ENCODE peak calls at places on chromosomes 6 and 20, in seven cellular contexts. Q is endothelial cell of umbilical vein, K is fibroblast of lung, J is neuronal stem cell, W is mesendoderm, B is adipocyte, F is IMR-90. I is an unnamed sample.

GRCh38 chr6:144931172-144932035 is 646.3 kb downstream of the UTRN start:
- DNase-seq in Q (peak; percentile 34), K (peak; percentile 30), J (no peak), W (peak; percentile 45), B (peak; percentile 75), F (peak; percentile 36), I (no peak)

GRCh38 chr20:42598586-42598985 is 591.1 kb downstream of the PTPRT start:
- DNase-seq in Q (no peak), K (no peak), J (no peak), W (no peak), B (no peak), F (no peak), I (no peak)

GRCh38 chr6:15929685-15930084 is 199.2 kb upstream of the MYLIP start:
- DNase-seq in Q (no peak), K (no peak), J (no peak), W (no peak), B (peak; percentile 45), F (no peak), I (no peak)

GRCh38 chr6:133130863-133131262 is 110.3 kb upstream of the EYA4 start:
- DNase-seq in Q (no peak), K (peak; percentile 84), J (no peak), W (peak; percentile 28), B (peak; percentile 22), F (peak; percentile 66), I (peak; percentile 74)

GRCh38 chr6:38349795-38350194 is 289.9 kb downstream of the BTBD9 start:
- DNase-seq in Q (no peak), K (peak; percentile 97), J (no peak), W (peak; percentile 73), B (peak; percentile 93), F (peak; percentile 90), I (peak; percentile 96)

GRCh38 chr20:53162251-53162835 is 190.2 kb downstream of the TSHZ2 start:
- DNase-seq in Q (no peak), K (peak; percentile 91), J (peak; percentile 48), W (peak; percentile 95), B (peak; percentile 37), F (peak; percentile 47), I (peak; percentile 91)

GRCh38 chr6:287500-287883 is 4.8 kb upstream of the DUSP22 start:
- DNase-seq in Q (no peak), K (no peak), J (no peak), W (no peak), B (no peak), F (no peak), I (no peak)

GRCh38 chr6:71079707-71080106 is 122.8 kb upstream of the B3GAT2 start:
- DNase-seq in Q (no peak), K (peak; percentile 62), J (no peak), W (no peak), B (no peak), F (peak; percentile 53), I (peak; percentile 49)

GRCh38 chr20:47241345-47241781 is 115.1 kb downstream of the ZMYND8 start:
- DNase-seq in Q (no peak), K (peak; percentile 97), J (no peak), W (no peak), B (no peak), F (peak; percentile 99), I (peak; percentile 96)

GRCh38 chr20:10179574-10180298 is 38.9 kb upstream of the SNAP25 start:
- DNase-seq in Q (peak; percentile 5), K (no peak), J (peak; percentile 11), W (peak; percentile 47), B (no peak), F (peak; percentile 26), I (no peak)

GRCh38 chr6:5126214-5126613 is 41.1 kb downstream of the PPP1R3G start:
- DNase-seq in Q (no peak), K (peak; percentile 80), J (no peak), W (peak; percentile 76), B (peak; percentile 55), F (peak; percentile 60), I (peak; percentile 74)

GRCh38 chr20:22723659-22724058 is 139.3 kb upstream of the FOXA2 start:
- DNase-seq in Q (no peak), K (no peak), J (no peak), W (no peak), B (peak; percentile 77), F (no peak), I (no peak)

GRCh38 chr6:139834232-139834631 is 459.8 kb upstream of the CITED2 start:
- DNase-seq in Q (no peak), K (no peak), J (no peak), W (no peak), B (no peak), F (no peak), I (no peak)

GRCh38 chr6:137708481-137708880 is 158.6 kb upstream of the TNFAIP3 start:
- DNase-seq in Q (no peak), K (no peak), J (no peak), W (no peak), B (no peak), F (no peak), I (no peak)

GRCh38 chr20:40913224-40913821 is 115.3 kb upstream of the TOP1 start:
- DNase-seq in Q (no peak), K (no peak), J (no peak), W (no peak), B (no peak), F (no peak), I (no peak)

GRCh38 chr20:36736451-36737182 is 9.3 kb downstream of the NDRG3 start:
- DNase-seq in Q (no peak), K (no peak), J (no peak), W (peak; percentile 96), B (no peak), F (no peak), I (no peak)

GRCh38 chr20:53927990-53928389 is 142.4 kb downstream of the BCAS1 start:
- DNase-seq in Q (no peak), K (no peak), J (no peak), W (no peak), B (no peak), F (no peak), I (no peak)

GRCh38 chr6:168558686-168559085 is 117.7 kb downstream of the SMOC2 start:
- DNase-seq in Q (no peak), K (peak; percentile 0), J (no peak), W (no peak), B (no peak), F (no peak), I (no peak)

GRCh38 chr6:28980797-28981390 is 24.2 kb downstream of the ZNF311 start:
- DNase-seq in Q (peak; percentile 92), K (peak; percentile 79), J (peak; percentile 81), W (peak; percentile 97), B (peak; percentile 92), F (peak; percentile 77), I (peak; percentile 71)

GRCh38 chr20:47318596-47319516 is 37.6 kb downstream of the ZMYND8 start:
- DNase-seq in Q (peak; percentile 79), K (peak; percentile 75), J (no peak), W (peak; percentile 91), B (peak; percentile 70), F (peak; percentile 69), I (peak; percentile 66)

GRCh38 chr20:44395963-44396340 is 40.5 kb downstream of the HNF4A start:
- DNase-seq in Q (no peak), K (no peak), J (no peak), W (no peak), B (no peak), F (no peak), I (no peak)

GRCh38 chr6:101226677-101227135 is 166.8 kb upstream of the GRIK2 start:
- DNase-seq in Q (no peak), K (peak; percentile 3), J (peak; percentile 53), W (peak; percentile 91), B (peak; percentile 59), F (peak; percentile 3), I (peak; percentile 0)

GRCh38 chr6:123802351-123802696 is 1.3 kb upstream of the NKAIN2 start:
- DNase-seq in Q (no peak), K (no peak), J (no peak), W (no peak), B (no peak), F (no peak), I (no peak)

GRCh38 chr6:154932562-154933027 is 62.5 kb upstream of the TIAM2 start:
- DNase-seq in Q (no peak), K (peak; percentile 89), J (no peak), W (peak; percentile 96), B (peak; percentile 85), F (peak; percentile 78), I (peak; percentile 85)

GRCh38 chr6:131807321-131807643 is 538 bp upstream of the ENPP1 start:
- DNase-seq in Q (no peak), K (no peak), J (no peak), W (no peak), B (no peak), F (no peak), I (no peak)
- H3K9ac ChIP-seq in Q (peak overlapping the region; percentile 13), K (peak overlapping the region; percentile 49), J (peak overlapping the region; percentile 63), W (peak overlapping the region; percentile 66), B (peak overlapping the region; percentile 72), F (peak overlapping the region; percentile 66), I (peak overlapping the region; percentile 78)

GRCh38 chr6:57177545-57178225 is 5.6 kb downstream of the BAG2 start:
- DNase-seq in Q (no peak), K (no peak), J (no peak), W (no peak), B (no peak), F (peak; percentile 30), I (no peak)
- H3K4me1 ChIP-seq in Q (peaks cover 11% of the 10 kb centered on the region), K (peaks cover 10% of the 10 kb centered on the region), J (peaks cover 5% of the 10 kb centered on the region), W (peaks cover 2% of the 10 kb centered on the region), B (peaks cover 34% of the 10 kb centered on the region), F (peaks cover 20% of the 10 kb centered on the region), I (peaks cover 11% of the 10 kb centered on the region)

DNA sequence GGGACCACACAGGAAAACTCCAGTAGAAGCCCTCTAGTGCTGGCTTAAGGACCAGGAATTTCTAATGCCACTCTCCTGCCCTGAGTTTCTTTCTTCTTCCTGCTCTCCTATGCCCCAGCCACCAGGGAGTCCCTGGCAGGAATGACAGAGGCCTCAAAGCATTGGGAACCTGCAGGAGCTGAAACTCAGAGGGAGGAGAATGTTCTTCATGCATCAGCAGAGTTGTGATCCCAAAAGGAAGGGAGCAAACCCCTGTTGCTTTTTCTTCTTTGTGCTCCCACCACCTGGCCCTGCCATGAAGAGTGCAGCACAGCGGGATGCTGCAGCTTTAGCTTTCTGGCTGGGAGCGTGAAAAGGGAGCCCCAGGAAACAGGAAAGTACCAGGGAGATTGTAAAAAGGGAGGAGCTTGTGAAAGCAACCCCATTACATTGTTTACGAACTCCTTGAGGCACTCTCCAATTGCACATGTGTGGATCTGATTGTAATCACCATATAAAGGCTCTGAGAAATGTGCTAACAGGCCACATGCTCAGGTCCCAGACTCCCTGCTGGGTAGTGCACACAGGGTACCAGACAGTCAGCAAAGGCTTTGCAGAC is 34.7 kb upstream of the FKBP1A start:
- DNase-seq in Q (peak; percentile 17), K (no peak), J (peak; percentile 43), W (peak; percentile 83), B (no peak), F (peak; percentile 37), I (no peak)
- H3K9ac ChIP-seq in Q (no peak overlapping the region), K (no peak overlapping the region), J (no peak overlapping the region), W (no peak overlapping the region), B (no peak overlapping the region), F (no peak overlapping the region), I (no peak overlapping the region)

GRCh38 chr6:31402324-31403282 is 792 bp upstream of the MICA start:
- DNase-seq in Q (no peak), K (peak; percentile 39), J (no peak), W (peak; percentile 59), B (peak; percentile 28), F (no peak), I (no peak)

GRCh38 chr6:31403283-31403989 is at the start of gene MICA:
- DNase-seq in Q (peak; percentile 90), K (peak; percentile 88), J (peak; percentile 90), W (peak; percentile 96), B (peak; percentile 96), F (peak; percentile 79), I (peak; percentile 80)

GRCh38 chr6:31399589-31400466 is 3.6 kb upstream of the MICA start:
- DNase-seq in Q (peak; percentile 93), K (peak; percentile 92), J (peak; percentile 73), W (peak; percentile 92), B (peak; percentile 96), F (peak; percentile 80), I (peak; percentile 87)

GRCh38 chr6:31401403-31401802 is 2.0 kb upstream of the MICA start:
- DNase-seq in Q (peak; percentile 55), K (peak; percentile 87), J (no peak), W (peak; percentile 85), B (peak; percentile 81), F (peak; percentile 81), I (peak; percentile 79)

GRCh38 chr6:31400467-31401289 is 2.7 kb upstream of the MICA start:
- DNase-seq in Q (peak; percentile 54), K (peak; percentile 53), J (peak; percentile 30), W (peak; percentile 77), B (peak; percentile 73), F (peak; percentile 34), I (peak; percentile 25)
- H3K4me1 ChIP-seq in Q (peaks cover 38% of the 10 kb centered on the region), K (peaks cover 7% of the 10 kb centered on the region), J (peaks cover 4% of the 10 kb centered on the region), W (peaks cover 3% of the 10 kb centered on the region), B (peaks cover 50% of the 10 kb centered on the region), F (peaks cover 5% of the 10 kb centered on the region), I (peaks cover 26% of the 10 kb centered on the region)

I was measured in astrocyte.